ENCODE peak calls at places on chromosomes 5 and 9, in five cellular contexts. D, H, V, I and E are unnamed samples.

GRCh38 chr9:27188426-27188825 is 79.4 kb downstream of the TEK start:
- DNase-seq in H (no peak), D (no peak), V (no peak), I (no peak), E (no peak)

GRCh38 chr5:173239233-173239593 is 4.2 kb upstream of the NKX2-5 start:
- DNase-seq in V (no peak), H (no peak), I (no peak), D (no peak), E (no peak)

GRCh38 chr5:126543660-126544059 is 51.4 kb downstream of the ALDH7A1 start:
- DNase-seq in H (no peak), D (no peak), V (no peak), I (no peak), E (no peak)

GRCh38 chr5:171615201-171616001 is 170.2 kb upstream of the SMIM23 start:
- DNase-seq in H (no peak), D (no peak), I (no peak), V (no peak), E (no peak)

GRCh38 chr5:173868096-173868879 is 19.9 kb upstream of the CPEB4 start:
- DNase-seq in H (no peak), I (no peak), D (no peak), V (no peak), E (no peak)

GRCh38 chr9:117224676-117225075 is 190.2 kb downstream of the ASTN2 start:
- DNase-seq in H (no peak), V (no peak), I (no peak), D (no peak), E (no peak)

GRCh38 chr9:93649610-93650261 is 73.4 kb downstream of the PHF2 start:
- DNase-seq in I (no peak), H (peak; percentile 4), V (no peak), D (no peak), E (no peak)

GRCh38 chr5:74367241-74367733 is 273.2 kb downstream of the ENC1 start:
- DNase-seq in D (peak; percentile 85), V (no peak), H (no peak), I (no peak), E (no peak)

GRCh38 chr9:19629506-19629905 is 159.3 kb downstream of the SLC24A2 start:
- DNase-seq in H (no peak), V (no peak), D (no peak), I (no peak), E (no peak)

GRCh38 chr5:134177197-134178171 is 734 bp upstream of the SKP1 start:
- DNase-seq in D (no peak), H (peak; percentile 88), V (peak; percentile 25), I (no peak), E (peak; percentile 56)

GRCh38 chr9:126860077-126860756 is at the start of gene ZBTB34:
- DNase-seq in I (peak; percentile 63), H (peak; percentile 54), D (no peak), V (peak; percentile 69), E (peak; percentile 88)

GRCh38 chr5:74442466-74442865 is 198.1 kb downstream of the ENC1 start:
- DNase-seq in V (no peak), H (no peak), D (no peak), I (no peak), E (no peak)

GRCh38 chr9:124661184-124661755 is 109.8 kb downstream of the NR6A1 start:
- DNase-seq in H (no peak), I (no peak), V (no peak), D (no peak), E (no peak)

GRCh38 chr9:135927195-135928013 is 20.1 kb upstream of the CAMSAP1 start:
- DNase-seq in D (no peak), I (no peak), H (no peak), V (no peak), E (peak; percentile 45)

GRCh38 chr5:92242170-92242569 is 859.1 kb upstream of the ARRDC3 start:
- DNase-seq in V (no peak), D (no peak), I (no peak), H (no peak), E (no peak)

GRCh38 chr5:92409131-92409530 is 1026.0 kb upstream of the ARRDC3 start:
- DNase-seq in D (no peak), V (no peak), I (no peak), H (no peak), E (no peak)

GRCh38 chr5:59741599-59741998 is 151.9 kb downstream of the PDE4D start:
- DNase-seq in D (no peak), I (no peak), V (no peak), H (no peak), E (no peak)
- TF ChIP-seq POLR2A in D (no peak), I (no peak), V (no peak), H (no peak), E (no peak)

GRCh38 chr5:177496111-177497010 is 1.0 kb downstream of the PDLIM7 start:
- DNase-seq in H (peak; percentile 91), D (no peak), I (no peak), V (no peak), E (peak; percentile 66)

GRCh38 chr5:177498013-177498847 is 826 bp upstream of the PDLIM7 start:
- DNase-seq in D (no peak), V (no peak), I (no peak), H (no peak), E (peak; percentile 82)

GRCh38 chr5:177495243-177496060 is 2.0 kb downstream of the PDLIM7 start:
- DNase-seq in D (no peak), I (no peak), V (no peak), H (no peak), E (peak; percentile 70)

GRCh38 chr5:177497011-177497296 is 450 bp downstream of the PDLIM7 start:
- DNase-seq in V (no peak), I (no peak), D (no peak), H (no peak), E (no peak)

DNA sequence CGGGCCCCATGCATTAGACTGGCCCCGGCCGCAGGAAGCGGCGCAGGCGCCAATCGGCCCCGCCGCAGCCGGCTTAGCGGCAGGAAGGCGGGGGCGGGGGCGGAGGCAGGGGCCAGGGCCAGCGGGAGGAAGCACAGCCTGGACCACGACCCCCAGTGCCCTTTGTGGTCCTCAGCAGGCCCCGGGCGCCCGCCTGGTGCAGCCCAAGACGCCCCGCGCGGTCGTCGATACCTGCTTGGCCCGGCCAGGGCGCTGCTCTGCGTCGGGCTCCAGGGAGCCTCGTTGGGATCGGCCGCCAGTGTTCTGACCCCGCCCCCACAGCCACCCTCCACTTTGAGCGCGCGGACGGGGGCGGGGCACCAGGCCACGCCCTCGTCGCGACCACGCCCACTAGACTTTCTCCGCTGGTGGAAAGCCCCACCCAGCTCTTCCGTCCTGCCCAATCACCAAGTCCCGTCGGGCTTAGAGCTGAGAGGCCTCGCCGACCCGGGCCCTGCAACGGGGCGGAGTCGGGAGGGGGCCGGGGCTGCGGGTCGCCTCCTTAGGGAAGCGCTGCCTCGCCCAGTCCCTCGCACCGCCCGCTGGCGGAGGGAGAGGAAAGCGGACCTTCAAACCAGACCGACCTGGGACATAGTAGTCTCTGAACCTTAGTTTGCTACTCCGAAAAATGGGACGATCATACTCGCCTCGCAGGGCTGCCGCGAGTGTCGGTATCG is at the start of gene PDLIM7:
- DNase-seq in I (peak; percentile 98), H (peak; percentile 95), D (peak; percentile 98), V (peak; percentile 97), E (peak; percentile 96)
- TF ChIP-seq POLR2A in I (peak; percentile 95), H (peak; percentile 98), D (peak; percentile 91), V (peak; percentile 89), E (peak; percentile 82)

DNA sequence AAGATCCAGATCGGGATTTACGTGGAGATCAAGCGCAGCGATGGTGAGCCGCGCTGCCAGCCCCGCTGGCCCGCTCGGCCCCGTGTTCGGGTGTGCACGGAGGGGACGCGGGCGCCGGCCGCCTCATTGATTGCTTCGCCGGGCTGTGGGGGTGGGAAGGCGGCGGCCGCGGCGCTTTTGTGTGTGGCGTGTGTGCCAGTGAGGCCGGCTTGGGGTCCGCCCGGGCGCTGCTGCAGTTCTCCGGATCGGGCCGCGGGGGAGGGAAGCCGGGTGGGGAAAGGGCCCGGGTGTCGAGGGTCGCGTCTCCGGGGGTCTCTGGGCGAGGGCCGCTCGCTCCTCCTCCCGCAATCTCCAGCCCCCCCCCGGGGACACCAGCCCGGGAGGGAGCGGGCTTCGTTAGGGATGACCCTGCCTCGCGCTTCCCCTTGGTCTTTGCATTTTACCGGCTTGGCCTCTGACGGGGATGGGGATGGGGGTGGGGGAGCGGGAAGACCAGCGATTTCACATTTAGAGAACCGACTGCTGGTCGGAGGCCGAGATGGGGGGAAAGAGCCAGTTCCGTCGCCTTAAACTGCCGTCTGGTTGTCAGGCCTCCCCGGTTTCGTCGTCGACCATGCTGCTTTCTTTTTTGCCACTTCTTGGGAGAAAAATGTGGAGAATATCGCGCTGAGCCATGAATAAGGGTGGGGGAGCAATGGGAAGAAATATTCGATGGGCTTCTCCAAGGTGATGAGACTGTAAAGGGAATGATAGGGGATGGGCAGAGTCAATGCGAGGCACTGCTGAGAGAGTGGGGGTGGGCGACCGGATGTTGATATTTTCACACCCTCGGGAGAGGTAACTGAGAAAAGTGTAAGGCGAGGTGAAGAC is 723 bp downstream of the KIF2A start:
- DNase-seq in V (peak; percentile 29), H (peak; percentile 13), I (peak; percentile 20), D (no peak), E (peak; percentile 59)
- TF ChIP-seq POLR2A in V (no peak), H (no peak), I (no peak), D (no peak), E (peak; percentile 4)

GRCh38 chr5:102295534-102296228 is 403 bp downstream of the SLCO4C1 start:
- DNase-seq in V (peak; percentile 33), D (no peak), I (peak; percentile 3), H (no peak), E (peak; percentile 37)

GRCh38 chr5:102294996-102295395 is 1.1 kb downstream of the SLCO4C1 start:
- DNase-seq in V (no peak), H (no peak), I (no peak), D (no peak), E (no peak)

GRCh38 chr5:102296229-102296817 is at the start of gene SLCO4C1:
- DNase-seq in D (no peak), I (peak; percentile 59), V (peak; percentile 91), H (peak; percentile 18), E (peak; percentile 89)
- TF ChIP-seq POLR2A in D (no peak), I (no peak), V (peak; percentile 57), H (no peak), E (peak; percentile 84)

GRCh38 chr5:78512440-78512839 is 136.1 kb downstream of the LHFPL2 start:
- DNase-seq in H (no peak), V (no peak), I (no peak), D (no peak), E (no peak)

GRCh38 chr5:78509145-78509865 is 139.3 kb downstream of the LHFPL2 start:
- DNase-seq in V (no peak), I (no peak), D (no peak), H (no peak), E (peak; percentile 52)

GRCh38 chr5:78511116-78511906 is 137.3 kb downstream of the LHFPL2 start:
- DNase-seq in H (peak; percentile 43), D (no peak), V (no peak), I (no peak), E (no peak)

GRCh38 chr5:78508231-78508765 is 140.3 kb downstream of the LHFPL2 start:
- DNase-seq in H (no peak), V (no peak), D (no peak), I (no peak), E (peak; percentile 37)

GRCh38 chr5:78509884-78510769 is 138.4 kb downstream of the LHFPL2 start:
- DNase-seq in V (peak; percentile 79), D (no peak), I (peak; percentile 75), H (peak; percentile 68), E (peak; percentile 80)
- TF ChIP-seq POLR2A in V (peak; percentile 38), D (no peak), I (no peak), H (peak; percentile 16), E (peak; percentile 88)